ENCODE peak calls at places on chromosomes 16 and 17, in five cellular contexts. X is GM19239, U is caudate nucleus, W is GM04503, A is heart right ventricle. Q is an unnamed sample.

GRCh38 chr16:58128721-58129096 is 472 bp downstream of the CFAP20 start:
- DNase-seq in X (no peak), U (peak), W (no peak), A (no peak), Q (no peak)

GRCh38 chr17:75147878-75148546 is 6.3 kb downstream of the JPT1 start:
- DNase-seq in X (no peak), U (no peak), W (no peak), A (no peak), Q (no peak)

GRCh38 chr17:1532836-1533602 is 16.6 kb upstream of the INPP5K start:
- DNase-seq in X (no peak), U (no peak), W (no peak), A (no peak), Q (no peak)

GRCh38 chr16:76207270-76207669 is 69.9 kb upstream of the CNTNAP4 start:
- DNase-seq in X (no peak), U (no peak), W (no peak), A (no peak), Q (no peak)

GRCh38 chr16:26643519-26643918 is 423.2 kb upstream of the C16orf82 start:
- DNase-seq in X (no peak), U (no peak), W (no peak), A (no peak), Q (peak)

GRCh38 chr17:44105483-44105882 is 18.0 kb downstream of the HDAC5 start:
- DNase-seq in X (no peak), U (no peak), W (no peak), A (no peak), Q (no peak)

GRCh38 chr17:64264891-64265290 is 1.8 kb upstream of the TEX2 start:
- DNase-seq in X (no peak), U (no peak), W (no peak), A (no peak), Q (no peak)

GRCh38 chr17:72139213-72139612 is 18.4 kb downstream of the SOX9 start:
- DNase-seq in X (no peak), U (no peak), W (no peak), A (no peak), Q (no peak)

GRCh38 chr17:81245665-81246342 is 6.7 kb downstream of the NDUFAF8 start:
- DNase-seq in X (no peak), U (no peak), W (no peak), A (no peak), Q (no peak)

GRCh38 chr16:88454315-88455057 is 1.4 kb downstream of the ZFPM1 start:
- DNase-seq in X (no peak), U (no peak), W (no peak), A (no peak), Q (no peak)

GRCh38 chr16:72858611-72859493 is 189.1 kb downstream of the ZFHX3 start:
- DNase-seq in X (no peak), U (peak), W (no peak), A (no peak), Q (no peak)

GRCh38 chr16:54320895-54321294 is 34.3 kb upstream of the IRX3 start:
- DNase-seq in X (no peak), U (no peak), W (no peak), A (no peak), Q (no peak)

GRCh38 chr17:50908860-50909764 is 43.0 kb upstream of the TOB1 start:
- DNase-seq in X (no peak), U (no peak), W (no peak), A (peak), Q (no peak)

GRCh38 chr17:49969134-49969759 is at the start of gene DLX4:
- DNase-seq in X (no peak), U (no peak), W (no peak), A (no peak), Q (no peak)

GRCh38 chr16:47753620-47754019 is 292.5 kb downstream of the PHKB start:
- DNase-seq in X (no peak), U (no peak), W (no peak), A (no peak), Q (no peak)

GRCh38 chr17:68600881-68601564 is at the start of gene FAM20A:
- DNase-seq in X (no peak), U (no peak), W (no peak), A (peak), Q (no peak)

GRCh38 chr17:78258323-78259229 is 27.1 kb downstream of the TMEM235 start:
- DNase-seq in X (no peak), U (no peak), W (no peak), A (peak), Q (no peak)

GRCh38 chr17:29131814-29132682 is 48.1 kb downstream of the MYO18A start:
- DNase-seq in X (no peak), U (no peak), W (peak), A (no peak), Q (peak)

GRCh38 chr16:72210072-72210471 is 38.1 kb upstream of the PMFBP1 start:
- DNase-seq in X (no peak), U (no peak), W (no peak), A (no peak), Q (no peak)

GRCh38 chr17:27407916-27408846 is 48.1 kb upstream of the KSR1 start:
- DNase-seq in X (no peak), U (no peak), W (no peak), A (no peak), Q (no peak)

GRCh38 chr17:79111097-79111496 is 36.5 kb downstream of the ENGASE start:
- DNase-seq in X (no peak), U (no peak), W (no peak), A (no peak), Q (no peak)

GRCh38 chr17:49015924-49016774 is 19.0 kb downstream of the IGF2BP1 start:
- DNase-seq in X (no peak), U (no peak), W (no peak), A (no peak), Q (no peak)

GRCh38 chr17:57440522-57441269 is 184.4 kb downstream of the MSI2 start:
- DNase-seq in X (no peak), U (peak), W (no peak), A (peak), Q (peak)

GRCh38 chr16:9060225-9060624 is 31.2 kb upstream of the HAPSTR1 start:
- DNase-seq in X (no peak), U (no peak), W (no peak), A (no peak), Q (no peak)

GRCh38 chr16:3482659-3483241 is 12.5 kb downstream of the C16orf90 start:
- DNase-seq in X (no peak), U (no peak), W (no peak), A (no peak), Q (no peak)

GRCh38 chr17:33519692-33520091 is 226.6 kb upstream of the ASIC2 start:
- DNase-seq in X (no peak), U (no peak), W (no peak), A (no peak), Q (no peak)

GRCh38 chr17:80114758-80115157 is 13.4 kb downstream of the GAA start:
- DNase-seq in X (no peak), U (no peak), W (no peak), A (no peak), Q (no peak)

GRCh38 chr16:48014349-48015135 is 141.3 kb downstream of the ABCC12 start:
- DNase-seq in X (no peak), U (peak), W (no peak), A (no peak), Q (no peak)

GRCh38 chr17:9974460-9975381 is 69.7 kb upstream of the RCVRN start:
- DNase-seq in X (no peak), U (no peak), W (no peak), A (no peak), Q (no peak)

GRCh38 chr16:85139888-85140339 is 27.6 kb upstream of the CIBAR2 start:
- DNase-seq in X (no peak), U (no peak), W (no peak), A (no peak), Q (no peak)

GRCh38 chr17:68204736-68205135 is 43.1 kb upstream of the AMZ2 start:
- DNase-seq in X (no peak), U (no peak), W (no peak), A (no peak), Q (no peak)

GRCh38 chr16:53872248-53873221 is 168.6 kb downstream of the FTO start:
- DNase-seq in X (no peak), U (no peak), W (peak), A (no peak), Q (no peak)

GRCh38 chr16:81885976-81886586 is 107.0 kb downstream of the PLCG2 start:
- DNase-seq in X (peak), U (no peak), W (no peak), A (no peak), Q (no peak)

GRCh38 chr16:53789159-53789558 is 85.2 kb downstream of the FTO start:
- DNase-seq in X (no peak), U (no peak), W (peak), A (no peak), Q (no peak)

Q was measured in right atrium auricular region.